ENCODE peak calls at places on chromosomes 11 and 22, in ten cellular contexts. One of them, this sample, is unnamed.
A peak's percentile ranks its signal among the peaks of the same experiment; 100 is the strongest.

GRCh38 chr22:40618400-40618799 is 18.1 kb downstream of the MRTFA start:
- DNase-seq in NT2/D1: no peak
- DNase-seq in stomach: no peak
- DNase-seq in neuronal stem cell: no peak
- DNase-seq in fibroblast of lung: no peak
- DNase-seq in HCT116: no peak
- DNase-seq in suprapubic skin: no peak
- DNase-seq in left ventricle myocardium inferior: no peak
- DNase-seq in ovary: no peak
- DNase-seq in H1: no peak
- DNase-seq in this sample: no peak

GRCh38 chr11:61766353-61766841 is 14.0 kb downstream of the MYRF start:
- DNase-seq in stomach: peak; percentile 87
- DNase-seq in left ventricle myocardium inferior: no peak
- DNase-seq in H1: no peak
- DNase-seq in neuronal stem cell: no peak
- DNase-seq in ovary: no peak
- DNase-seq in HCT116: no peak
- DNase-seq in suprapubic skin: no peak
- DNase-seq in NT2/D1: no peak
- DNase-seq in fibroblast of lung: peak; percentile 56
- DNase-seq in this sample: peak; percentile 61

GRCh38 chr11:126072821-126073594 is 10.3 kb upstream of the CDON start:
- DNase-seq in suprapubic skin: no peak
- DNase-seq in left ventricle myocardium inferior: no peak
- DNase-seq in stomach: no peak
- DNase-seq in H1: no peak
- DNase-seq in NT2/D1: no peak
- DNase-seq in ovary: no peak
- DNase-seq in fibroblast of lung: no peak
- DNase-seq in HCT116: no peak
- DNase-seq in neuronal stem cell: no peak
- DNase-seq in this sample: no peak

GRCh38 chr22:45185718-45186511 is 22.2 kb downstream of the NUP50 start:
- DNase-seq in stomach: no peak
- DNase-seq in neuronal stem cell: no peak
- DNase-seq in HCT116: no peak
- DNase-seq in NT2/D1: no peak
- DNase-seq in ovary: no peak
- DNase-seq in left ventricle myocardium inferior: no peak
- DNase-seq in fibroblast of lung: no peak
- DNase-seq in suprapubic skin: peak; percentile 29
- DNase-seq in H1: no peak
- DNase-seq in this sample: no peak

GRCh38 chr11:94784884-94785283 is 16.7 kb downstream of the AMOTL1 start:
- DNase-seq in H1: no peak
- DNase-seq in ovary: no peak
- DNase-seq in fibroblast of lung: no peak
- DNase-seq in HCT116: no peak
- DNase-seq in neuronal stem cell: no peak
- DNase-seq in NT2/D1: no peak
- DNase-seq in stomach: no peak
- DNase-seq in left ventricle myocardium inferior: no peak
- DNase-seq in suprapubic skin: no peak
- DNase-seq in this sample: no peak

GRCh38 chr11:27350503-27350902 is 12.5 kb downstream of the CCDC34 start:
- DNase-seq in H1: no peak
- DNase-seq in stomach: no peak
- DNase-seq in neuronal stem cell: no peak
- DNase-seq in suprapubic skin: no peak
- DNase-seq in fibroblast of lung: peak; percentile 63
- DNase-seq in left ventricle myocardium inferior: no peak
- DNase-seq in ovary: no peak
- DNase-seq in NT2/D1: no peak
- DNase-seq in HCT116: no peak
- DNase-seq in this sample: no peak

GRCh38 chr11:115290479-115291390 is 213.5 kb downstream of the CADM1 start:
- DNase-seq in ovary: no peak
- DNase-seq in left ventricle myocardium inferior: no peak
- DNase-seq in H1: no peak
- DNase-seq in NT2/D1: no peak
- DNase-seq in HCT116: no peak
- DNase-seq in neuronal stem cell: no peak
- DNase-seq in suprapubic skin: no peak
- DNase-seq in stomach: no peak
- DNase-seq in fibroblast of lung: no peak
- DNase-seq in this sample: no peak

GRCh38 chr22:21752276-21752675 is 16.7 kb upstream of the YPEL1 start:
- DNase-seq in left ventricle myocardium inferior: no peak
- DNase-seq in suprapubic skin: no peak
- DNase-seq in HCT116: no peak
- DNase-seq in fibroblast of lung: no peak
- DNase-seq in neuronal stem cell: no peak
- DNase-seq in stomach: no peak
- DNase-seq in NT2/D1: no peak
- DNase-seq in H1: no peak
- DNase-seq in ovary: no peak
- DNase-seq in this sample: no peak

GRCh38 chr11:69325446-69325845 is 31.5 kb downstream of the MYEOV start:
- DNase-seq in left ventricle myocardium inferior: no peak
- DNase-seq in ovary: no peak
- DNase-seq in HCT116: no peak
- DNase-seq in NT2/D1: no peak
- DNase-seq in H1: no peak
- DNase-seq in stomach: peak; percentile 9
- DNase-seq in fibroblast of lung: no peak
- DNase-seq in suprapubic skin: peak; percentile 69
- DNase-seq in neuronal stem cell: no peak
- DNase-seq in this sample: no peak

GRCh38 chr11:11611381-11611780 is 10.4 kb downstream of the GALNT18 start:
- DNase-seq in left ventricle myocardium inferior: no peak
- DNase-seq in suprapubic skin: no peak
- DNase-seq in H1: no peak
- DNase-seq in stomach: no peak
- DNase-seq in NT2/D1: no peak
- DNase-seq in fibroblast of lung: no peak
- DNase-seq in ovary: no peak
- DNase-seq in HCT116: no peak
- DNase-seq in neuronal stem cell: no peak
- DNase-seq in this sample: no peak

GRCh38 chr22:20537325-20537756 is 29.9 kb downstream of the MED15 start:
- DNase-seq in NT2/D1: no peak
- DNase-seq in H1: no peak
- DNase-seq in ovary: no peak
- DNase-seq in stomach: no peak
- DNase-seq in left ventricle myocardium inferior: no peak
- DNase-seq in HCT116: no peak
- DNase-seq in neuronal stem cell: no peak
- DNase-seq in suprapubic skin: no peak
- DNase-seq in fibroblast of lung: no peak
- DNase-seq in this sample: no peak

GRCh38 chr11:38460429-38460828 is 1862.4 kb upstream of the RAG2 start:
- DNase-seq in NT2/D1: no peak
- DNase-seq in neuronal stem cell: no peak
- DNase-seq in ovary: no peak
- DNase-seq in left ventricle myocardium inferior: no peak
- DNase-seq in stomach: no peak
- DNase-seq in HCT116: no peak
- DNase-seq in H1: no peak
- DNase-seq in fibroblast of lung: peak; percentile 62
- DNase-seq in suprapubic skin: no peak
- DNase-seq in this sample: no peak

GRCh38 chr11:30196400-30197206 is 34.2 kb upstream of the FSHB start:
- DNase-seq in left ventricle myocardium inferior: peak; percentile 44
- DNase-seq in suprapubic skin: no peak
- DNase-seq in stomach: peak; percentile 80
- DNase-seq in neuronal stem cell: peak; percentile 69
- DNase-seq in H1: peak; percentile 49
- DNase-seq in HCT116: peak; percentile 32
- DNase-seq in ovary: peak; percentile 35
- DNase-seq in fibroblast of lung: peak; percentile 13
- DNase-seq in NT2/D1: peak; percentile 46
- DNase-seq in this sample: peak; percentile 2

GRCh38 chr22:42889290-42889689 is 32.2 kb upstream of the ARFGAP3 start:
- DNase-seq in suprapubic skin: no peak
- DNase-seq in stomach: no peak
- DNase-seq in fibroblast of lung: no peak
- DNase-seq in HCT116: no peak
- DNase-seq in ovary: no peak
- DNase-seq in neuronal stem cell: no peak
- DNase-seq in H1: no peak
- DNase-seq in left ventricle myocardium inferior: no peak
- DNase-seq in NT2/D1: no peak
- DNase-seq in this sample: no peak

GRCh38 chr22:39625554-39626537 is 55.3 kb downstream of the CACNA1I start:
- DNase-seq in HCT116: no peak
- DNase-seq in stomach: no peak
- DNase-seq in fibroblast of lung: no peak
- DNase-seq in neuronal stem cell: no peak
- DNase-seq in suprapubic skin: no peak
- DNase-seq in H1: no peak
- DNase-seq in ovary: no peak
- DNase-seq in NT2/D1: no peak
- DNase-seq in left ventricle myocardium inferior: no peak
- DNase-seq in this sample: no peak

GRCh38 chr22:23213581-23214341 is 33.5 kb downstream of the BCR start:
- DNase-seq in ovary: no peak
- DNase-seq in stomach: no peak
- DNase-seq in fibroblast of lung: no peak
- DNase-seq in suprapubic skin: no peak
- DNase-seq in NT2/D1: no peak
- DNase-seq in H1: no peak
- DNase-seq in left ventricle myocardium inferior: no peak
- DNase-seq in HCT116: no peak
- DNase-seq in neuronal stem cell: no peak
- DNase-seq in this sample: no peak
- H3K4me3 ChIP-seq in ovary: no peak overlapping the region
- H3K4me3 ChIP-seq in stomach: no peak overlapping the region
- H3K4me3 ChIP-seq in fibroblast of lung: no peak overlapping the region
- H3K4me3 ChIP-seq in suprapubic skin: no peak overlapping the region
- H3K4me3 ChIP-seq in NT2/D1: no peak overlapping the region
- H3K4me3 ChIP-seq in H1: no peak overlapping the region
- H3K4me3 ChIP-seq in left ventricle myocardium inferior: no peak overlapping the region
- H3K4me3 ChIP-seq in HCT116: no peak overlapping the region
- H3K4me3 ChIP-seq in neuronal stem cell: no peak overlapping the region
- H3K4me3 ChIP-seq in this sample: no peak overlapping the region

DNA sequence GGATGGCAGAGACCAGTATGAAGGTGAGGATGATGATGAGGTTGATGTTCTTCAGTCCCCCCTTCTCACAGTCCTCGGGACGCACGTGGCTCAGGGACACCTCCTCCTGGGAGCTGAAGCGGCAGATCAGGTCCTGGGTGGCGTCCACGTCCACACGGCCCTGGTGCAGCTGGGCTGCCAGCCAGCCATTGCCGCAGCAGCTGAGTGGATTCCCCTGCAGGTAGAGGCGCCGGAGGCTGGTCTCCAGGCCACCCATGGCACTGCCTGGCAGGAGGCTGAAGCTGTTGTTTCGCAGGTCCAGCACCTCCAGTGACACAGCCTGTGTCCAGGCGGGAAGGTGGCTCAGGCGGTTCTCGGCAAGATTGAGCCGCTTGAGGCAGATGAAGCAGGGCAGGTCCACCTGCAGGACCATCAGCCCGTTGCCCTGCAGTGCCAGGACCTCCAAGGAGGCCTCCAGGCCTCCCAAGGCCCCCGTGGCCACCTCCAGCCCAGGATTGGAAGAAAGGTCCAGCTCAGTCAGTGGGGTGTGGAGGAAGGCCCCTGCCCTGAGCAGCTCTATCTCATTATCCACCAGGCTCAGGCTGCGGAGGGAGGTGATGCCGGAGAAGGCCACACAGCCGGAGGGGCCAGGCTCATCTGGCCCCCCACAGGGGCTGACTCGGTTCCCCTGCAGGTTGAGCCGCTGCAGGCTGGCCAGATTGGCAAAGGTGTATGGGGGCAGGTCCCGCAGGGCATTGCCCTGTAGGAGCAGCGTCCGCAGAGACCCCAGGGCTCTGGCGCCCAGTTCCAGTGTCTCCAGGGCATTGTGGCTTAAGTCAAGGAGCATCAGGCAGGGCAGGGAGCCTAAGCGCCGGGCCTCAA is 10.6 kb downstream of the LRRC32 start:
- DNase-seq in ovary: no peak
- DNase-seq in neuronal stem cell: no peak
- DNase-seq in HCT116: no peak
- DNase-seq in H1: no peak
- DNase-seq in left ventricle myocardium inferior: no peak
- DNase-seq in stomach: no peak
- DNase-seq in NT2/D1: no peak
- DNase-seq in suprapubic skin: peak; percentile 38
- DNase-seq in fibroblast of lung: no peak
- DNase-seq in this sample: no peak
- H3K27me3 ChIP-seq in ovary: no peaks in the 10 kb centered on the region
- H3K27me3 ChIP-seq in neuronal stem cell: peaks cover 30% of the 10 kb centered on the region
- H3K27me3 ChIP-seq in HCT116: no peaks in the 10 kb centered on the region
- H3K27me3 ChIP-seq in H1: no peaks in the 10 kb centered on the region
- H3K27me3 ChIP-seq in left ventricle myocardium inferior: no peaks in the 10 kb centered on the region
- H3K27me3 ChIP-seq in stomach: no peaks in the 10 kb centered on the region
- H3K27me3 ChIP-seq in NT2/D1: no peaks in the 10 kb centered on the region
- H3K27me3 ChIP-seq in suprapubic skin: no peaks in the 10 kb centered on the region
- H3K27me3 ChIP-seq in fibroblast of lung: no peaks in the 10 kb centered on the region
- H3K27me3 ChIP-seq in this sample: peaks cover 11% of the 10 kb centered on the region

DNA sequence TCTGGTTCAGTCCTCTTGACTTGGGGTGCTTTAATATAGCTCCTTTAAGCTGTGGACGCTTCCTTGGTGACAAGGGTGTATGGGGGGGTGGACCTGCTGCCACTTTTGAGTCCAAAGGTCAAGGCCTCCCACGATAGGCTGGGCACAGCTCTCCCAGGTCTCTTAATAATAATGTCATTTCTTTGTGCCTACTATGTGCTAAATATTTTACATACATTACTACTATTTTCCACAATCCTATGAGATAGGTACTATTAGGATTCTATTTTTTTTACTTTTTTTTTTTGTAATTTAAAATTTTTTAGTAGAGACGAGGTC is 304 bp upstream of the UCP3 start:
- DNase-seq in stomach: no peak
- DNase-seq in NT2/D1: no peak
- DNase-seq in HCT116: no peak
- DNase-seq in left ventricle myocardium inferior: no peak
- DNase-seq in suprapubic skin: no peak
- DNase-seq in ovary: no peak
- DNase-seq in H1: no peak
- DNase-seq in fibroblast of lung: no peak
- DNase-seq in neuronal stem cell: no peak
- DNase-seq in this sample: no peak
- H3K36me3 ChIP-seq in stomach: peaks cover 10% of the 10 kb centered on the region
- H3K36me3 ChIP-seq in NT2/D1: peaks cover 20% of the 10 kb centered on the region
- H3K36me3 ChIP-seq in HCT116: no peaks in the 10 kb centered on the region
- H3K36me3 ChIP-seq in left ventricle myocardium inferior: peaks cover 21% of the 10 kb centered on the region
- H3K36me3 ChIP-seq in suprapubic skin: peaks cover 14% of the 10 kb centered on the region
- H3K36me3 ChIP-seq in ovary: no peaks in the 10 kb centered on the region
- H3K36me3 ChIP-seq in H1: no peaks in the 10 kb centered on the region
- H3K36me3 ChIP-seq in fibroblast of lung: no peaks in the 10 kb centered on the region
- H3K36me3 ChIP-seq in neuronal stem cell: peaks cover 6% of the 10 kb centered on the region
- H3K36me3 ChIP-seq in this sample: peaks cover under 1% of the 10 kb centered on the region

DNA sequence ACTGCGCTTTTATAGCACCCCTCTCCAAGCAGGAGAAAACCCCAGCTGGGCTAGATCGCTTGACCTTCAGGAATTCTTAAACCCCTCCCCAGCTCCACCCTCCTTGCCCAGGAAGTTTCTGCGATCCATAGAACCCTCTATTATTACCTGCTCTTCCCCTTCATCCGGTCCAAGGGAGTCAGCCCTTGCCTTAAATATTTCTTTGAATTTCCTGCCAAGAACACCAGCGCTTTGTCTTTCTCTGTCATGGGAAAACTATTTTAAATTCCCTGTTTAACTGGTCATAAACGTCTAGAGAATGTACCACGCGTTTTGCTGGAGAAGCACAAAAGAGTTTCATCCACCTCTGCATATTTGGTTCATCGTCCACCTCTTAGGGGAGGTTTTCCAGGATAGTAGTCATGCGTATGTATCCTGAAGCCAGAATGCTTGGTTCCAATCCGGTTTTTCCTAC is 522 bp upstream of the TRAF6 start:
- DNase-seq in H1: no peak
- DNase-seq in left ventricle myocardium inferior: no peak
- DNase-seq in HCT116: no peak
- DNase-seq in NT2/D1: no peak
- DNase-seq in fibroblast of lung: peak; percentile 19
- DNase-seq in ovary: no peak
- DNase-seq in suprapubic skin: no peak
- DNase-seq in neuronal stem cell: no peak
- DNase-seq in stomach: no peak
- DNase-seq in this sample: no peak
- H3K4me3 ChIP-seq in H1: peak overlapping the region; percentile 95
- H3K4me3 ChIP-seq in left ventricle myocardium inferior: peak overlapping the region; percentile 88
- H3K4me3 ChIP-seq in HCT116: peak overlapping the region; percentile 95
- H3K4me3 ChIP-seq in NT2/D1: peak overlapping the region; percentile 99
- H3K4me3 ChIP-seq in fibroblast of lung: peak overlapping the region; percentile 95
- H3K4me3 ChIP-seq in ovary: peak overlapping the region; percentile 99
- H3K4me3 ChIP-seq in suprapubic skin: peak overlapping the region; percentile 99
- H3K4me3 ChIP-seq in neuronal stem cell: peak overlapping the region; percentile 98
- H3K4me3 ChIP-seq in stomach: peak overlapping the region; percentile 90
- H3K4me3 ChIP-seq in this sample: peak overlapping the region; percentile 91